ENCODE peak calls at places on chromosomes 2 and 18, in ten cellular contexts. J is AG04450, K is HL-60, H is K562, Z is lower lobe of right lung, B is skeletal muscle cell, O is mesenchymal stem cell, F is neuronal stem cell, E is brain microvascular endothelial cell, P is fibroblast of lung. T is an unnamed sample.

GRCh38 chr2:57906152-57906732 is 140.4 kb upstream of the VRK2 start:
- DNase-seq in H (peak; percentile 57), P (peak; percentile 61), B (no peak), Z (no peak), J (peak; percentile 37), E (peak; percentile 18), O (peak; percentile 70), F (peak; percentile 44), K (no peak), T (peak; percentile 14)

GRCh38 chr2:33437297-33437696 is 39.2 kb upstream of the RASGRP3 start:
- DNase-seq in F (no peak), E (peak; percentile 59), Z (no peak), O (peak; percentile 94), J (peak; percentile 85), P (peak; percentile 99), K (no peak), B (peak; percentile 78), H (peak; percentile 60), T (no peak)

GRCh38 chr2:17879137-17879912 is 858 bp downstream of the KCNS3 start:
- DNase-seq in E (peak; percentile 27), B (no peak), O (peak; percentile 66), J (no peak), K (no peak), F (peak; percentile 80), H (peak; percentile 23), P (peak; percentile 52), Z (peak; percentile 76), T (peak; percentile 19)

GRCh38 chr2:27891063-27891819 is 712 bp downstream of the BABAM2 start:
- DNase-seq in E (peak; percentile 66), Z (peak; percentile 85), K (peak; percentile 81), P (peak; percentile 70), J (no peak), F (peak; percentile 54), B (no peak), H (peak; percentile 85), O (peak; percentile 77), T (peak; percentile 71)

GRCh38 chr2:109225170-109225775 is 96.3 kb downstream of the SH3RF3 start:
- DNase-seq in H (no peak), B (no peak), F (no peak), J (no peak), P (no peak), O (no peak), Z (no peak), K (no peak), E (no peak), T (no peak)

GRCh38 chr2:235637906-235638305 is 144.1 kb downstream of the AGAP1 start:
- DNase-seq in Z (no peak), J (no peak), O (no peak), E (no peak), B (no peak), P (no peak), K (no peak), H (no peak), F (no peak), T (no peak)

GRCh38 chr18:32542221-32542798 is 71.6 kb upstream of the GAREM1 start:
- DNase-seq in B (peak; percentile 26), Z (no peak), F (no peak), H (no peak), P (peak; percentile 10), K (no peak), J (no peak), E (no peak), O (peak; percentile 46), T (no peak)

GRCh38 chr2:27446057-27446456 is 3.9 kb downstream of the KRTCAP3 start:
- DNase-seq in J (no peak), P (no peak), F (no peak), H (no peak), B (no peak), Z (peak; percentile 78), O (no peak), K (no peak), E (no peak), T (no peak)

GRCh38 chr2:130251520-130251864 is 53.3 kb upstream of the TUBA3E start:
- DNase-seq in H (no peak), O (no peak), Z (no peak), F (no peak), J (no peak), E (no peak), P (no peak), B (peak; percentile 45), K (no peak), T (no peak)

GRCh38 chr2:85539361-85540130 is 578 bp downstream of the MAT2A start:
- DNase-seq in K (peak; percentile 95), F (peak; percentile 58), B (no peak), H (peak; percentile 90), O (peak; percentile 68), Z (peak; percentile 82), E (peak; percentile 37), P (peak; percentile 61), J (no peak), T (peak; percentile 75)

DNA sequence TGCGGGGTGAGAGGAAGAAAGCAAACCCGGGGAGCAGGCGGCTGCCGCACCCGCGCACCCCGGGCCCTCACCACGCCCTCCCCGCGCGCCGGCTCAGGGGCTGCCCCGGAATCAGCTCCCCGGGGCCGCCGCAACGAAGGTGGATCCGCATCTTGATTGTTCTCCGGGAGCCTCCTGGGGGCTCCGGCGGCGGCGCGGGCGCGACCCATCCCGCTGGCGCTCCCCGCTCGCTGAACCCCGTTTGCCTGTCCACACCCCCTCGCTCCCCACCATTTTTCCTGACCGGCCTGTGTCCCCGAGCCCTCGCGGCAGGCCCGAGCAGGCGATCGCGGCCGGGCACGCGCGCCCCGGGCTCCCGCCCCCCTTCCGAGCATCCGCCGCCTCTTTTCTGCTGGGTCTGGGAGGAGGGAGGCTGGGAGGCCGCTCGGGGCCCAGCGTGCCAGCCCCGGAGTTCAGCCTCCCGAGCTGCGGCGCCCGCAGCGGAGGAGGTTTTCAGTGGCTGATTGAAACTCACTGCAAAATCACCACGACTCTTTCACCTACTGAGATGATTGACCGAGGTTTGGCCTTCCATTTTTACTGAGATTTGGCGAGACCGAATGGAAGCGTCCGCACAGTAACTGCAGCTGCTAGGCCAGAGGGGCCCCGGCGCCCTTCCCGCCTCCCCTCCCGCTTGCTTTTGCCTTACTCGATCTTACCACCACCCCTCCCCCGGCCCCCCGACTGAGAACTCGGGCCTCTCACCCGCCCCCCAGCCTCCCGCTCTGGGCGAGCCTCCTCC is 4.7 kb downstream of the SOX11 start:
- DNase-seq in B (no peak), K (no peak), P (peak; percentile 68), F (no peak), E (peak; percentile 35), H (no peak), Z (no peak), O (peak; percentile 75), J (no peak), T (peak; percentile 83)
- H3K4me3 ChIP-seq in B (peak overlapping the region; percentile 77), K (no peak overlapping the region), P (peak overlapping the region; percentile 70), F (peak overlapping the region; percentile 98), E (peak overlapping the region; percentile 84), H (no peak overlapping the region), Z (peak overlapping the region; percentile 38), O (peak overlapping the region; percentile 60), J (peak overlapping the region; percentile 78), T (peak overlapping the region; percentile 64)

GRCh38 chr2:68749345-68749744 is 14.7 kb downstream of the ARHGAP25 start:
- DNase-seq in F (no peak), O (no peak), H (no peak), J (no peak), K (no peak), E (no peak), Z (no peak), P (no peak), B (no peak), T (no peak)

GRCh38 chr2:68746408-68746807 is 11.8 kb downstream of the ARHGAP25 start:
- DNase-seq in K (no peak), O (no peak), Z (no peak), H (no peak), E (no peak), P (no peak), F (no peak), J (no peak), B (no peak), T (no peak)

GRCh38 chr2:68750592-68751396 is 16.2 kb downstream of the ARHGAP25 start:
- DNase-seq in J (no peak), P (no peak), O (no peak), H (no peak), F (no peak), E (no peak), K (no peak), B (no peak), Z (no peak), T (no peak)

GRCh38 chr2:68747413-68747812 is 12.8 kb downstream of the ARHGAP25 start:
- DNase-seq in F (no peak), K (no peak), P (no peak), E (no peak), Z (no peak), H (no peak), B (no peak), J (no peak), O (no peak), T (no peak)

DNA sequence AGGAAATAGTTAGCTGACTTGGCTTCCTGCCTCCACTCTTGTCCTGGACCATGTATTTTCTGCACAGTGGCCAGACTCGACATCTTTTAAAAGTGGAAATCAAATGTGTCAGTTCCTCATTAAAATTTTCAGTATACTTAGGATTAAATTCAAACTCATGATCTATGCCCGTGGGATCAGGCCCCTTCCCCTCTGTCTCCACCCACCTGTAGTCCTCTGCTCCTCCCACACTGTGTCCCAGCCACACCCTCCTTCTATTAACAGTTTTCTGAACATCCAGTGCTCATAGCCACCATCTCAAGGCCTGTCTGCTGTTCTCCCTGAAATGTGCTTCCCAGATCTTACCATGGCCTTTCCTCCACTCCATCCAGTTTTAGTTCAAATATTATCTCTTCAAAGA is 13.3 kb downstream of the ARHGAP25 start:
- DNase-seq in F (no peak), H (no peak), O (no peak), P (no peak), B (no peak), E (no peak), K (no peak), Z (no peak), J (no peak), T (no peak)
- H3K4me3 ChIP-seq in F (no peak overlapping the region), H (no peak overlapping the region), O (no peak overlapping the region), P (no peak overlapping the region), B (no peak overlapping the region), E (no peak overlapping the region), K (no peak overlapping the region), Z (no peak overlapping the region), J (no peak overlapping the region), T (no peak overlapping the region)

GRCh38 chr2:240255811-240256703 is 115.6 kb upstream of the OTOS start:
- DNase-seq in E (no peak), J (no peak), B (no peak), Z (peak; percentile 58), K (no peak), H (no peak), O (no peak), P (peak; percentile 33), F (no peak), T (no peak)
- H3K4me3 ChIP-seq in E (no peak overlapping the region), J (no peak overlapping the region), B (no peak overlapping the region), Z (peak overlapping the region; percentile 39), K (no peak overlapping the region), H (no peak overlapping the region), O (no peak overlapping the region), P (no peak overlapping the region), F (peak overlapping the region; percentile 10), T (no peak overlapping the region)

DNA sequence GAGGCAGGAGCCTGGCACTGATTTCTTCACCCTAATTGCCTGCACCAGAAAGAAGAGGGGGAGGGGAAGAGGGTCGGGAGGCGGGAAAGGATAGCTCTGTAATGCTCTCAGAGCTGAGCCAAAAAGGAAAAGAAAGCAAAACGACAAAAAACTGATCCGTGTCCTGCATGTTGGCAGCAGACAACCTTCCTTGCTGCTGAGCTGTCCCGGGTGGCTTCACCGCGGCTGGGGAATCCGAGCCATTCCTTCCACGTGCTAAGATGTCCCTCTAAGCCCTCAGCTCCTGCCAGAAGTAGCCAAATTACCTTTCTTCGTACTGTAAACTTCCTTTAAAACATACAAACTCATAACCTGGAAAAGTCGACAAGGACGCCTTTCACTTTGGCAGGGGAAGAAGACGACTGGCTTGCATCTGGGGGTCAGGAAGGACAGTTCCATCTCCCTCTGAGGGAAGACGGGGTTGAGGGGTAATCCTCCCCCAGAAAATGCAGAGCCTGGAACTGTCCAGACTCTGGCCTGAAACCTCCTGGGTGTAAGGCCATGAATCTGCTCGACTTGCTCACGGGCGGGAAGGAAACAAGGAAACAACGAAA is 7.6 kb downstream of the OTX1 start:
- DNase-seq in Z (no peak), E (no peak), H (no peak), B (no peak), O (peak; percentile 58), F (peak; percentile 70), K (no peak), P (no peak), J (no peak), T (no peak)
- H3K4me3 ChIP-seq in Z (peak overlapping the region; percentile 2), E (no peak overlapping the region), H (no peak overlapping the region), B (no peak overlapping the region), O (no peak overlapping the region), F (no peak overlapping the region), K (no peak overlapping the region), P (no peak overlapping the region), J (no peak overlapping the region), T (no peak overlapping the region)

T was measured in Jurkat, Clone E6-1.